ENCODE peak calls at places on chromosome 6, in ten cellular contexts. S is foreskin fibroblast, U is AG10803, I is GM12864, B is fibroblast of lung, N is lung, R is sigmoid colon, A is NB4, W is heart left ventricle, Z is GM12878. M is an unnamed sample.

GRCh38 chr6:89597372-89597771 is 41.2 kb downstream of the LYRM2 start:
- DNase-seq in I (no peak), W (no peak), N (no peak), A (no peak), B (no peak), Z (no peak), R (no peak), S (no peak), U (no peak), M (no peak)

GRCh38 chr6:108080010-108080780 is 5.7 kb upstream of the OSTM1 start:
- DNase-seq in A (no peak), Z (no peak), S (peak), R (no peak), B (peak), N (no peak), W (no peak), U (peak), I (no peak), M (peak)

GRCh38 chr6:150177260-150178246 is 34.7 kb downstream of the PPP1R14C start:
- DNase-seq in Z (no peak), R (no peak), N (no peak), B (no peak), U (peak), A (no peak), S (no peak), W (peak), I (no peak), M (peak)

GRCh38 chr6:148497256-148497655 is 154.6 kb downstream of the SASH1 start:
- DNase-seq in W (no peak), R (no peak), N (no peak), I (no peak), Z (no peak), S (peak), U (peak), A (no peak), B (peak), M (peak)

GRCh38 chr6:44935693-44936300 is 392.3 kb upstream of the RUNX2 start:
- DNase-seq in R (no peak), B (no peak), W (no peak), S (no peak), N (no peak), U (no peak), Z (no peak), A (no peak), I (no peak), M (no peak)

GRCh38 chr6:52385074-52385473 is 23.1 kb downstream of the PAQR8 start:
- DNase-seq in U (no peak), I (no peak), W (no peak), R (no peak), A (no peak), Z (no peak), N (no peak), S (no peak), B (no peak), M (no peak)

GRCh38 chr6:82033631-82034211 is 213.8 kb downstream of the IBTK start:
- DNase-seq in N (no peak), R (peak), Z (no peak), I (no peak), B (peak), U (peak), S (no peak), A (no peak), W (peak), M (no peak)

GRCh38 chr6:85490516-85491248 is 40.8 kb downstream of the NT5E start:
- DNase-seq in A (no peak), Z (no peak), R (no peak), W (no peak), N (no peak), S (no peak), U (peak), I (no peak), B (peak), M (no peak)

GRCh38 chr6:143108278-143108677 is 47.6 kb downstream of the AIG1 start:
- DNase-seq in I (no peak), A (no peak), B (no peak), W (no peak), N (no peak), Z (no peak), R (no peak), U (peak), S (no peak), M (no peak)

GRCh38 chr6:136173519-136174507 is 76.3 kb downstream of the MTFR2 start:
- DNase-seq in W (peak), R (no peak), Z (no peak), B (peak), U (no peak), A (peak), S (peak), N (peak), I (no peak), M (no peak)

GRCh38 chr6:107877968-107878367 is 53.9 kb upstream of the SCML4 start:
- DNase-seq in Z (peak), W (no peak), B (no peak), N (no peak), I (peak), U (no peak), A (peak), S (no peak), R (no peak), M (no peak)

GRCh38 chr6:41163419-41163717 is 452 bp upstream of the TREM2 start:
- DNase-seq in N (no peak), U (no peak), R (no peak), I (no peak), Z (no peak), A (no peak), W (no peak), S (no peak), B (no peak), M (no peak)

GRCh38 chr6:137652961-137653697 is 158.9 kb upstream of the OLIG3 start:
- DNase-seq in Z (no peak), B (no peak), N (no peak), U (no peak), W (no peak), R (no peak), I (no peak), S (no peak), A (no peak), M (no peak)

GRCh38 chr6:84218091-84218490 is 9.4 kb downstream of the CEP162 start:
- DNase-seq in A (no peak), I (no peak), R (no peak), Z (no peak), W (no peak), S (no peak), B (no peak), U (no peak), N (no peak), M (no peak)

GRCh38 chr6:148509789-148510581 is 167.3 kb downstream of the SASH1 start:
- DNase-seq in R (peak), N (no peak), W (peak), U (peak), I (no peak), Z (no peak), B (peak), A (peak), S (peak), M (peak)

GRCh38 chr6:35154262-35154661 is 13.1 kb upstream of the TCP11 start:
- DNase-seq in W (no peak), S (no peak), R (no peak), I (no peak), Z (no peak), B (no peak), N (no peak), U (no peak), A (no peak), M (no peak)

GRCh38 chr6:147941143-147941542 is 401.5 kb upstream of the SASH1 start:
- DNase-seq in I (no peak), N (no peak), B (no peak), R (no peak), W (no peak), A (no peak), S (peak), U (peak), Z (no peak), M (no peak)

GRCh38 chr6:99491159-99491558 is 24.1 kb downstream of the USP45 start:
- DNase-seq in S (no peak), A (no peak), W (no peak), I (no peak), B (no peak), U (no peak), R (no peak), Z (no peak), N (no peak), M (no peak)

GRCh38 chr6:134363323-134364039 is 45.6 kb upstream of the SGK1 start:
- DNase-seq in A (no peak), I (no peak), W (no peak), Z (no peak), R (no peak), N (no peak), U (peak), S (peak), B (peak), M (peak)

GRCh38 chr6:158595223-158595622 is 35.3 kb downstream of the TMEM181 start:
- DNase-seq in U (peak), B (peak), W (no peak), S (no peak), N (no peak), I (no peak), A (peak), R (no peak), Z (no peak), M (no peak)

GRCh38 chr6:44034391-44034861 is 92.8 kb downstream of the MRPL14 start:
- DNase-seq in Z (no peak), W (no peak), I (no peak), R (peak), N (no peak), S (no peak), A (peak), U (no peak), B (no peak), M (no peak)

GRCh38 chr6:90285611-90286381 is 10.8 kb downstream of the BACH2 start:
- DNase-seq in W (peak), Z (peak), U (peak), A (peak), B (peak), I (peak), N (peak), R (peak), S (peak), M (peak)

GRCh38 chr6:139515511-139515910 is 141.1 kb upstream of the CITED2 start:
- DNase-seq in B (no peak), N (no peak), I (no peak), S (peak), W (no peak), A (no peak), Z (no peak), R (no peak), U (peak), M (peak)

GRCh38 chr6:26125015-26125690 is 37.9 kb downstream of the HFE start:
- DNase-seq in S (no peak), R (no peak), A (peak), I (no peak), W (no peak), U (no peak), Z (no peak), N (peak), B (peak), M (no peak)

GRCh38 chr6:135922746-135923145 is 71.2 kb downstream of the PDE7B start:
- DNase-seq in W (peak), R (peak), Z (no peak), A (no peak), B (peak), I (no peak), S (peak), U (peak), N (no peak), M (peak)

GRCh38 chr6:79384845-79385244 is 150.4 kb upstream of the HMGN3 start:
- DNase-seq in U (no peak), Z (no peak), A (no peak), S (peak), B (peak), R (no peak), W (no peak), I (no peak), N (peak), M (no peak)

GRCh38 chr6:38110407-38111025 is 291.0 kb downstream of the ZFAND3 start:
- DNase-seq in N (no peak), I (no peak), W (no peak), B (peak), A (no peak), R (no peak), U (peak), Z (no peak), S (no peak), M (no peak)

GRCh38 chr6:129009856-129010255 is 126.9 kb downstream of the LAMA2 start:
- DNase-seq in S (no peak), R (no peak), W (no peak), B (no peak), A (no peak), Z (no peak), I (no peak), N (no peak), U (no peak), M (no peak)

GRCh38 chr6:11848852-11849731 is 70.5 kb upstream of the ADTRP start:
- DNase-seq in S (no peak), N (no peak), R (no peak), I (no peak), W (no peak), A (no peak), B (no peak), Z (no peak), U (peak), M (no peak)

GRCh38 chr6:135250751-135251356 is 69.7 kb downstream of the MYB start:
- DNase-seq in N (no peak), R (no peak), I (no peak), B (no peak), S (no peak), A (no peak), W (no peak), U (no peak), Z (no peak), M (no peak)

GRCh38 chr6:32962427-32962826 is 6.0 kb upstream of the BRD2 start:
- DNase-seq in N (no peak), I (no peak), Z (no peak), B (no peak), W (no peak), U (no peak), R (no peak), S (no peak), A (no peak), M (no peak)

GRCh38 chr6:32967151-32968091 is 973 bp upstream of the BRD2 start:
- DNase-seq in A (peak), W (no peak), U (peak), S (no peak), R (no peak), I (no peak), Z (no peak), B (peak), N (no peak), M (no peak)

GRCh38 chr6:32963870-32964269 is 4.5 kb upstream of the BRD2 start:
- DNase-seq in N (no peak), R (no peak), U (no peak), B (no peak), S (no peak), W (no peak), Z (no peak), A (no peak), I (no peak), M (no peak)

GRCh38 chr6:32965901-32966300 is 2.5 kb upstream of the BRD2 start:
- DNase-seq in N (no peak), I (no peak), Z (no peak), B (no peak), A (no peak), W (no peak), R (no peak), U (peak), S (no peak), M (no peak)

DNA sequence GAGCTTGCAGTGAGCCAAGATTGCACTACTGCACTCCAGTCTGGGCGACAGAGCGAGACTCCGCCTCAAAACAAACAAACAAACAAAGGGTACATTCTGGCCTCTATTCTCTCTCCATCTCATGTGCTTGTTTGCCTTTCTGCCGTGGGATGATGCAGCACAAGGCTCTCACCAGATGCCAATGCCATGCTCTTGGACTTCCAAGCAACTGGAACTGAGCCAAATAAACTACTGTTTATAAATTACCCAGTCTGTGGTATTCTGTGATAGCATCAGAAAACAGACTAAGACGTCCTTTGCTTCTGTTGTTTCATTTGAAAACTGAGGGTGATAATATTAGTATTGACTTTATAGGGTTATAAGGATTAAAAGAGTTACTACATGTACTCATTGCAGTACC is 3.6 kb upstream of the BRD2 start:
- DNase-seq in I (no peak), Z (no peak), S (no peak), W (no peak), U (no peak), A (no peak), R (no peak), B (no peak), N (no peak), M (no peak)
- H3K4me3 ChIP-seq in I (no peak), Z (no peak), S (no peak), W (no peak), U (no peak), A (no peak), R (no peak), B (no peak), N (no peak), M (no peak)

GRCh38 chr6:169959129-169960002 is 207.9 kb downstream of the ERMARD start:
- DNase-seq in A (peak), Z (no peak), U (no peak), R (peak), S (no peak), B (no peak), N (no peak), W (no peak), I (peak), M (no peak)
- H3K4me3 ChIP-seq in A (peak), Z (no peak), U (no peak), R (no peak), S (no peak), B (no peak), N (no peak), W (no peak), I (no peak), M (no peak)

GRCh38 chr6:118800394-118801071 is 93.4 kb upstream of the ASF1A start:
- DNase-seq in S (peak), A (peak), R (peak), I (peak), N (peak), Z (peak), B (peak), W (peak), U (peak), M (peak)

GRCh38 chr6:118799826-118800225 is 94.1 kb upstream of the ASF1A start:
- DNase-seq in U (no peak), Z (no peak), N (no peak), R (no peak), S (no peak), I (no peak), B (no peak), W (no peak), A (no peak), M (no peak)

GRCh38 chr6:118804091-118804490 is 89.9 kb upstream of the ASF1A start:
- DNase-seq in Z (no peak), N (no peak), I (no peak), U (peak), S (no peak), B (no peak), W (no peak), A (no peak), R (no peak), M (no peak)

GRCh38 chr6:118801257-118801656 is 92.7 kb upstream of the ASF1A start:
- DNase-seq in U (no peak), I (no peak), N (no peak), R (no peak), A (no peak), S (no peak), Z (no peak), B (no peak), W (no peak), M (no peak)
- H3K4me3 ChIP-seq in U (no peak), I (no peak), N (no peak), R (no peak), A (no peak), S (no peak), Z (no peak), B (no peak), W (no peak), M (no peak)

GRCh38 chr6:118123503-118124037 is 216.5 kb downstream of the SLC35F1 start:
- DNase-seq in Z (no peak), S (no peak), W (no peak), N (no peak), I (no peak), A (no peak), B (no peak), U (no peak), R (no peak), M (no peak)
- H3K4me3 ChIP-seq in Z (no peak), S (no peak), W (no peak), N (no peak), I (no peak), A (no peak), B (no peak), U (no peak), R (no peak), M (no peak)

GRCh38 chr6:28489366-28490190 is 26.0 kb downstream of the GPX6 start:
- DNase-seq in N (peak), B (peak), A (peak), U (peak), S (peak), W (no peak), I (peak), Z (peak), R (peak), M (peak)

GRCh38 chr6:28490191-28490890 is 25.3 kb downstream of the GPX6 start:
- DNase-seq in S (no peak), N (no peak), I (no peak), Z (no peak), B (no peak), W (no peak), R (no peak), U (no peak), A (peak), M (no peak)

GRCh38 chr6:28486988-28487742 is 28.4 kb downstream of the GPX6 start:
- DNase-seq in N (no peak), I (no peak), S (no peak), B (no peak), W (no peak), Z (no peak), A (no peak), R (no peak), U (no peak), M (no peak)

GRCh38 chr6:28486533-28486932 is 29.1 kb downstream of the GPX6 start:
- DNase-seq in I (no peak), S (no peak), N (no peak), B (no peak), W (no peak), R (no peak), A (no peak), Z (no peak), U (no peak), M (no peak)

GRCh38 chr6:28488916-28489365 is 26.7 kb downstream of the GPX6 start:
- DNase-seq in N (no peak), A (peak), B (peak), Z (peak), I (peak), W (no peak), U (peak), S (peak), R (no peak), M (no peak)
- H3K4me3 ChIP-seq in N (no peak), A (peak), B (peak), Z (peak), I (peak), W (no peak), U (peak), S (peak), R (no peak), M (peak)

GRCh38 chr6:30481213-30481964 is 7.9 kb upstream of the HLA-E start:
- DNase-seq in R (no peak), Z (no peak), B (no peak), A (no peak), U (no peak), N (no peak), I (no peak), W (no peak), S (no peak), M (no peak)
- H3K4me3 ChIP-seq in R (no peak), Z (no peak), B (no peak), A (no peak), U (no peak), N (no peak), I (no peak), W (no peak), S (no peak), M (no peak)

DNA sequence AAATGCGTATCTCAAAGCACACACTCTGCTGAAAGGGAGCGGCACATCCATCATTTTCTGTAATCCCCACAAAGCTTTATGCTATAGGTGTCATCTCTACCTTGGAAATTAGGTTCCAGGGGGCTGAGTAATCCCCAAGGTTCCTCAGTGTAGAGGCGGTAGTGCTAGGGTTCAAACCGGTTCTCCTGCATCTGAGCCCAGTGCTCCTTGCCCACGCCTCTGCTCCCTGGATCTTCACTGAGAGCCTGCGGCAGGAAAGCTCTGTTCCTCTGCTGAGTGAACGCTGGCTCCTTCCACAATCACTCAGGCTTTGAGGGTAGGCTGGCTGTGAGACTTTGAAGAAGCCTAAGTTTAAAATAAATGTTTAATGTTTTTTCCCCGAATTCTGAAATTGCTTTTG is 24.9 kb downstream of the SLC22A23 start:
- DNase-seq in A (no peak), W (no peak), R (peak), S (no peak), N (no peak), Z (no peak), B (no peak), U (no peak), I (no peak), M (no peak)
- H3K4me3 ChIP-seq in A (no peak), W (no peak), R (no peak), S (no peak), N (no peak), Z (no peak), B (no peak), U (no peak), I (no peak), M (no peak)

M was measured in skeletal muscle cell.